ENCODE peak calls at places on chromosomes 3 and 15, in five cellular contexts. F, W, E, S and D are unnamed samples.

GRCh38 chr3:156552973-156553372 is 1.9 kb downstream of the SSR3 start:
- DNase-seq in F (no peak), W (no peak), E (no peak), S (no peak), D (no peak)

GRCh38 chr15:48190932-48191573 is 412 bp upstream of the CTXN2 start:
- DNase-seq in F (peak), W (peak), E (no peak), S (peak), D (no peak)

GRCh38 chr3:142636664-142637063 is 40.5 kb downstream of the PLS1 start:
- DNase-seq in F (no peak), W (no peak), E (no peak), S (no peak), D (no peak)

GRCh38 chr3:194632983-194633348 is 253 bp downstream of the TMEM44 start:
- DNase-seq in F (no peak), W (peak), E (no peak), S (no peak), D (no peak)

GRCh38 chr3:177443469-177443868 is 246.2 kb upstream of the TBL1XR1 start:
- DNase-seq in F (no peak), W (peak), E (no peak), S (no peak), D (no peak)

GRCh38 chr3:159787191-159787590 is 201.4 kb upstream of the IL12A start:
- DNase-seq in F (peak), W (peak), E (peak), S (no peak), D (no peak)

GRCh38 chr15:48865387-48866079 is 12.4 kb upstream of the EID1 start:
- DNase-seq in F (peak), W (peak), E (no peak), S (no peak), D (no peak)

GRCh38 chr3:189937302-189938255 is 183.1 kb downstream of the P3H2 start:
- DNase-seq in F (peak), W (peak), E (no peak), S (no peak), D (no peak)

GRCh38 chr3:161316006-161316689 is 55.2 kb downstream of the SPTSSB start:
- DNase-seq in F (no peak), W (peak), E (no peak), S (no peak), D (no peak)

GRCh38 chr3:46538803-46539442 is 27.2 kb downstream of the LRRC2 start:
- DNase-seq in F (peak), W (peak), E (no peak), S (no peak), D (peak)

GRCh38 chr3:126895178-126896066 is 87.5 kb upstream of the PLXNA1 start:
- DNase-seq in F (peak), W (peak), E (no peak), S (no peak), D (no peak)